ENCODE peak calls at places on chromosomes 11 and 22, in five cellular contexts. P, F, A, E and L are unnamed samples.

GRCh38 chr11:120662071-120662611 is 150.6 kb downstream of the GRIK4 start:
- DNase-seq in E (no peak), F (no peak), P (no peak), A (no peak), L (no peak)

GRCh38 chr11:18397921-18398320 is 3.6 kb downstream of the LDHA start:
- DNase-seq in F (no peak), P (no peak), A (no peak), E (no peak), L (no peak)

GRCh38 chr22:35561796-35562526 is 21.3 kb downstream of the RASD2 start:
- DNase-seq in E (no peak), P (no peak), A (peak; percentile 53), F (no peak), L (no peak)

GRCh38 chr22:39348909-39349505 is 784 bp upstream of the SYNGR1 start:
- DNase-seq in A (no peak), F (no peak), E (peak; percentile 66), P (no peak), L (peak; percentile 98)

GRCh38 chr11:108635106-108635505 is 29.8 kb upstream of the DDX10 start:
- DNase-seq in P (no peak), A (no peak), F (no peak), E (no peak), L (no peak)

GRCh38 chr11:95412074-95412473 is 181.1 kb upstream of the SESN3 start:
- DNase-seq in F (no peak), A (no peak), E (no peak), P (no peak), L (no peak)

GRCh38 chr11:108340958-108341357 is 118.1 kb downstream of the ATM start:
- DNase-seq in P (no peak), A (peak; percentile 39), F (peak; percentile 62), E (no peak), L (no peak)

GRCh38 chr11:8011981-8012444 is 24.9 kb downstream of the EIF3F start:
- DNase-seq in P (no peak), F (no peak), A (no peak), E (no peak), L (no peak)

GRCh38 chr11:61728940-61729219 is 23.6 kb upstream of the MYRF start:
- DNase-seq in A (no peak), P (no peak), E (no peak), F (no peak), L (no peak)

GRCh38 chr11:75428301-75428724 is 4.7 kb downstream of the KLHL35 start:
- DNase-seq in F (peak; percentile 85), P (no peak), E (peak; percentile 99), A (peak; percentile 68), L (no peak)

GRCh38 chr11:95444309-95445202 is 213.6 kb upstream of the SESN3 start:
- DNase-seq in F (no peak), E (no peak), A (no peak), P (no peak), L (no peak)

GRCh38 chr11:23112987-23113886 is 253.0 kb upstream of the CCDC179 start:
- DNase-seq in E (peak; percentile 46), P (no peak), F (peak; percentile 69), A (peak; percentile 3), L (peak; percentile 16)

GRCh38 chr11:78063440-78064181 is at the start of gene THRSP:
- DNase-seq in F (no peak), A (no peak), E (no peak), P (no peak), L (no peak)

GRCh38 chr11:78062671-78063070 is 990 bp upstream of the THRSP start:
- DNase-seq in A (no peak), P (no peak), F (no peak), E (no peak), L (no peak)

GRCh38 chr11:78066471-78066870 is 2.8 kb downstream of the THRSP start:
- DNase-seq in P (no peak), A (no peak), F (no peak), E (no peak), L (peak; percentile 38)

GRCh38 chr11:78067704-78068103 is 4.0 kb downstream of the THRSP start:
- DNase-seq in F (no peak), E (no peak), P (no peak), A (no peak), L (no peak)

DNA sequence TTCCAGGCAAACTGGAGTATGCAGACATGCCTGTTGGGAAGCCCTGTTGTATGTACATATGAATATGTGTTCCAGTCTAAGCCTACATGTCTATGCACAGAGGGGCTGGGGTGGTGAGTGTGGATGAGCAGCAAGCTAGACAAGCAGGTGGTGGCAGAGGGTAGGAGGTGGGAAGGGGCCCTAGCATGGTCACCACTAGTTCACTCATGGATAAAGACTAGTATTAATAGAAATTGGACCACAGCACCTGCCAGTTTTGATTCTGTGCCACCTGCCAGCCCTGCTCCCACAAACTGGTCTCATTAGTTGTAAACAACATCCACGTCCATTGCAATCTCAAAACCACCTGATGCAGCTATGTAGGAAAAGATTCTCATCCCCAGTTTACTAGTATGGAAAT is 1.6 kb downstream of the THRSP start:
- DNase-seq in A (no peak), F (no peak), E (no peak), P (no peak), L (no peak)
- TF ChIP-seq GABPA in A (no peak), F (no peak), E (no peak), P (no peak), L (no peak)

GRCh38 chr11:10604340-10604748 is 35.9 kb upstream of the LYVE1 start:
- DNase-seq in A (no peak), E (no peak), P (no peak), F (peak; percentile 83), L (peak; percentile 66)
- H3K27ac ChIP-seq in A (no peak overlapping the region), E (no peak overlapping the region), P (no peak overlapping the region), F (peak overlapping the region; percentile 61), L (peak overlapping the region; percentile 87)

DNA sequence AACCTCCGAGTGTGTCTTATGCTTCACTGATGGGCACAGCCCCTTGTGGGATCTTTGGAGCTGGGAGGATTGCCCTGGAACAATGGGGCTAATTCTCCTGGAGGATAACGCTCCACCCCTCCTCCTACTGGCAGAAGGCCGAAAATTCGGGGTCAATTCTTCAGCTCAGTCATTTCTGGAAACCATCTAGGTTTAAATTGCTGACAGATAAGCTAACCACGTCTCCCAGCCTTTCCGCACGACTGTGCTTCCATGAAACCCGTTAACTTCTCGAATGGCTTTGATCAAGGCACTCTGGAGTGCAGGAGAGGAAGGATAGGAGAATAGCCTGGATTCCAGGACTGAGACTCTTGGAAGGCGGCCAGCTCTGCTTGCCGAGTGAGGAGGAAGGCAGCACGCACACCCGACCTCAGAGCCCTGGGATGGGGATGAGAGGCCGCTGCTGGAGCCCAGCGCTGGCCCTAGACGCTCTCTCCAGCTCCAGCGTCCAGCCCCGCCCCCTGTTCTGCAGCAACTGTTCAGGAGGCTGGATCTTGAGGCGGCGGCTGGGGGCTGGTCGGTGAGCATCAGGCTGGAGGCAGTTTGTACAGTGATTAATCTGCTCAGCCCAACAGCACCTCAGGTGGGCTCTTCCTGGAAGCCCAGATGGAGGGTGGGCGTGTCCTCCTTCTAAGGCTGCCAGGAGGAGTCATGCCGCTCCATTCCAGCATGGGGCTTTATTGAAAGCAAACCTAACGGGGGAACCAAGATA is 176.7 kb upstream of the NCAM1 start:
- DNase-seq in E (peak; percentile 84), F (no peak), A (no peak), P (no peak), L (no peak)
- TF ChIP-seq REST in E (peak; percentile 28), F (no peak), A (no peak), P (no peak), L (no peak)

DNA sequence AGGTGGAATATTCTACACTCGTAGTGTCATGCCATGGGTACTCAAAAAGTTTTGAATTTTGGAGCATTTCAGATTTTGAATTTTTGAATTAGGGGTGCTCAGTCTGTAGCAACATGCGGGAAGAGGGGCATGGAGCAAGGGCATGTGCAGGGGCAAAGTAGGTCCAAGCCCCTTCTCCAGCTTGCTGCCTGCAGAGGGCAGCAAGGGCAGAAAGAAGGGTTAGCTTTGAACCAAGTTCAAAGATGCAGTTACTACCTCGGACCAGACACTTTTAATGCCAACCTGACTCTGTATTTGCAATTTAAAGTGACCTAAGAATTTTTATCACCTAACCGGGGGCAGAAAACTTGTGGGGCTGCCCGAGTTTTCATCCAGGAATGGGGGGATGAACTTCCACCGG is 68.2 kb downstream of the CD82 start:
- DNase-seq in F (no peak), P (no peak), E (peak; percentile 56), A (no peak), L (no peak)
- TF ChIP-seq GABPA in F (no peak), P (no peak), E (no peak), A (no peak), L (no peak)

GRCh38 chr11:71940561-71941219 is 11.8 kb downstream of the RNF121 start:
- DNase-seq in P (no peak), A (no peak), F (no peak), E (no peak), L (no peak)
- H3K27ac ChIP-seq in P (no peak overlapping the region), A (no peak overlapping the region), F (no peak overlapping the region), E (no peak overlapping the region), L (no peak overlapping the region)

DNA sequence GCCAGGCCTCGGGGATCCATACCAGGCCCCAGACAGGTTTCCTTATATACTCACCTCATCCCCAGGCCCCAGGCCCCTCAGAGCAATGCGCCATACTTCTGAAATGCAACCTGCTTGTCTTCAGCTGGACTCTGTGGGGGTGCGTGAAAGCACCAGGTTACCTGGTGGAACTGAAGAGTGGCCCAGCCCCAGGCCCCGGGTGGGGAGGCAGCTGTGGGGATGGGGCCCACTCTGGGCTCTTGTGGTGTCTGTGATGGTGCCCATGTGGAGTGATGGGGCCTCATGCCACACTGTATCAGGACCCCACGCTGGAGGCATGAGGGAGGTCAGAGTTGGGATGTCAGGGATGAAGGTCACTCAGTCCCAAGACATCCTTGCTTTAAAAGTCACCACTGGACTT is 999.0 kb downstream of the BRD1 start:
- DNase-seq in F (no peak), P (no peak), E (no peak), A (no peak), L (no peak)
- TF ChIP-seq REST in F (no peak), P (no peak), E (no peak), A (no peak), L (no peak)

GRCh38 chr11:94224078-94224477 is 80.3 kb upstream of the IZUMO1R start:
- DNase-seq in F (no peak), A (no peak), E (no peak), P (no peak), L (no peak)
- TF ChIP-seq GABPA in F (no peak), A (no peak), E (no peak), P (no peak), L (no peak)